ENCODE peak calls at places on chromosomes 12 and 14, in five cellular contexts. V is HTR-8/SVneo; H is EL; B is globus pallidus; U is CD4-positive, alpha-beta T cell. C is an unnamed sample.

GRCh38 chr14:93103392-93104080 is 12.2 kb downstream of the ITPK1 start:
- DNase-seq in V (peak; percentile 58), H (peak; percentile 55), B (no peak), U (peak; percentile 56), C (no peak)

GRCh38 chr14:101947904-101948665 is 16.3 kb upstream of the DYNC1H1 start:
- DNase-seq in V (peak; percentile 99), H (peak; percentile 100), B (peak; percentile 99), U (peak; percentile 99), C (peak; percentile 100)

GRCh38 chr12:107317751-107318553 is 224.6 kb upstream of the CRY1 start:
- DNase-seq in V (peak; percentile 90), H (peak; percentile 84), B (peak; percentile 27), U (peak; percentile 80), C (peak; percentile 91)

GRCh38 chr12:38983117-38983571 is 77.8 kb upstream of the CPNE8 start:
- DNase-seq in V (no peak), H (no peak), B (no peak), U (no peak), C (no peak)

GRCh38 chr14:89349196-89350008 is 67.6 kb downstream of the FOXN3 start:
- DNase-seq in V (no peak), H (no peak), B (no peak), U (no peak), C (no peak)

GRCh38 chr12:111093428-111094142 is 173.2 kb upstream of the MYL2 start:
- DNase-seq in V (no peak), H (no peak), B (no peak), U (no peak), C (no peak)

GRCh38 chr12:41293011-41293410 is 104.9 kb downstream of the PDZRN4 start:
- DNase-seq in V (no peak), H (no peak), B (no peak), U (no peak), C (peak; percentile 94)

GRCh38 chr12:119061208-119061796 is 80.0 kb downstream of the SRRM4 start:
- DNase-seq in V (no peak), H (peak; percentile 14), B (peak; percentile 8), U (no peak), C (peak; percentile 65)

GRCh38 chr14:42927313-42927712 is 1320.6 kb downstream of the LRFN5 start:
- DNase-seq in V (no peak), H (no peak), B (no peak), U (no peak), C (peak; percentile 78)

GRCh38 chr14:36316131-36316530 is 4.3 kb downstream of the MBIP start:
- DNase-seq in V (no peak), H (no peak), B (no peak), U (no peak), C (no peak)